ENCODE peak calls at places on chromosomes 3 and 15, in four cellular contexts. One of them, this sample, is unnamed.
A peak's percentile ranks its signal among the peaks of the same experiment; 100 is the strongest.

GRCh38 chr3:113746955-113747718 is at the start of gene ATP6V1A:
- DNase-seq in GM23248: peak; percentile 44
- DNase-seq in OCI-LY7: peak; percentile 85
- DNase-seq in PC-3: peak; percentile 18
- DNase-seq in this sample: peak; percentile 81

GRCh38 chr3:197300361-197300760 is 1.9 kb upstream of the DLG1 start:
- DNase-seq in GM23248: no peak
- DNase-seq in OCI-LY7: no peak
- DNase-seq in PC-3: no peak
- DNase-seq in this sample: no peak

GRCh38 chr3:127716334-127716733 is 43.6 kb downstream of the ABTB1 start:
- DNase-seq in GM23248: peak; percentile 23
- DNase-seq in OCI-LY7: no peak
- DNase-seq in PC-3: no peak
- DNase-seq in this sample: no peak

GRCh38 chr3:14988988-14989394 is 41.6 kb downstream of the NR2C2 start:
- DNase-seq in GM23248: no peak
- DNase-seq in OCI-LY7: peak; percentile 71
- DNase-seq in PC-3: peak; percentile 13
- DNase-seq in this sample: no peak

GRCh38 chr3:139564290-139564861 is 24.8 kb upstream of the RBP1 start:
- DNase-seq in GM23248: no peak
- DNase-seq in OCI-LY7: no peak
- DNase-seq in PC-3: no peak
- DNase-seq in this sample: peak; percentile 29

GRCh38 chr3:38039899-38040261 is 872 bp downstream of the DLEC1 start:
- DNase-seq in GM23248: peak; percentile 33
- DNase-seq in OCI-LY7: peak; percentile 14
- DNase-seq in PC-3: no peak
- DNase-seq in this sample: peak; percentile 37

GRCh38 chr3:23094890-23095462 is 108.2 kb upstream of the UBE2E2 start:
- DNase-seq in GM23248: peak; percentile 68
- DNase-seq in OCI-LY7: no peak
- DNase-seq in PC-3: peak; percentile 97
- DNase-seq in this sample: peak; percentile 28

GRCh38 chr3:167728176-167728575 is 6.5 kb downstream of the PDCD10 start:
- DNase-seq in GM23248: peak; percentile 89
- DNase-seq in OCI-LY7: no peak
- DNase-seq in PC-3: peak; percentile 26
- DNase-seq in this sample: peak; percentile 24

GRCh38 chr3:116034797-116035196 is 410.5 kb downstream of the LSAMP start:
- DNase-seq in GM23248: no peak
- DNase-seq in OCI-LY7: no peak
- DNase-seq in PC-3: no peak
- DNase-seq in this sample: no peak

GRCh38 chr3:164864454-164864853 is 213.8 kb downstream of the SI start:
- DNase-seq in GM23248: no peak
- DNase-seq in OCI-LY7: no peak
- DNase-seq in PC-3: no peak
- DNase-seq in this sample: no peak

GRCh38 chr3:105066106-105066839 is 300.4 kb upstream of the ALCAM start:
- DNase-seq in GM23248: no peak
- DNase-seq in OCI-LY7: no peak
- DNase-seq in PC-3: no peak
- DNase-seq in this sample: no peak

GRCh38 chr3:101978348-101978747 is 129.0 kb downstream of the NFKBIZ start:
- DNase-seq in GM23248: no peak
- DNase-seq in OCI-LY7: no peak
- DNase-seq in PC-3: no peak
- DNase-seq in this sample: no peak

GRCh38 chr3:186760141-186760813 is 23.1 kb upstream of the EIF4A2 start:
- DNase-seq in GM23248: no peak
- DNase-seq in OCI-LY7: no peak
- DNase-seq in PC-3: peak; percentile 94
- DNase-seq in this sample: peak; percentile 60

GRCh38 chr3:129046037-129046731 is 14.4 kb upstream of the GP9 start:
- DNase-seq in GM23248: peak; percentile 17
- DNase-seq in OCI-LY7: no peak
- DNase-seq in PC-3: no peak
- DNase-seq in this sample: no peak

GRCh38 chr15:73697033-73697467 is 12.9 kb downstream of the CD276 start:
- DNase-seq in GM23248: peak; percentile 93
- DNase-seq in OCI-LY7: peak; percentile 74
- DNase-seq in PC-3: peak; percentile 96
- DNase-seq in this sample: peak; percentile 87

GRCh38 chr15:40246496-40247275 is 7.8 kb downstream of the PAK6 start:
- DNase-seq in GM23248: no peak
- DNase-seq in OCI-LY7: no peak
- DNase-seq in PC-3: no peak
- DNase-seq in this sample: no peak

GRCh38 chr3:158465074-158465473 is 105.9 kb upstream of the MLF1 start:
- DNase-seq in GM23248: no peak
- DNase-seq in OCI-LY7: no peak
- DNase-seq in PC-3: no peak
- DNase-seq in this sample: no peak

DNA sequence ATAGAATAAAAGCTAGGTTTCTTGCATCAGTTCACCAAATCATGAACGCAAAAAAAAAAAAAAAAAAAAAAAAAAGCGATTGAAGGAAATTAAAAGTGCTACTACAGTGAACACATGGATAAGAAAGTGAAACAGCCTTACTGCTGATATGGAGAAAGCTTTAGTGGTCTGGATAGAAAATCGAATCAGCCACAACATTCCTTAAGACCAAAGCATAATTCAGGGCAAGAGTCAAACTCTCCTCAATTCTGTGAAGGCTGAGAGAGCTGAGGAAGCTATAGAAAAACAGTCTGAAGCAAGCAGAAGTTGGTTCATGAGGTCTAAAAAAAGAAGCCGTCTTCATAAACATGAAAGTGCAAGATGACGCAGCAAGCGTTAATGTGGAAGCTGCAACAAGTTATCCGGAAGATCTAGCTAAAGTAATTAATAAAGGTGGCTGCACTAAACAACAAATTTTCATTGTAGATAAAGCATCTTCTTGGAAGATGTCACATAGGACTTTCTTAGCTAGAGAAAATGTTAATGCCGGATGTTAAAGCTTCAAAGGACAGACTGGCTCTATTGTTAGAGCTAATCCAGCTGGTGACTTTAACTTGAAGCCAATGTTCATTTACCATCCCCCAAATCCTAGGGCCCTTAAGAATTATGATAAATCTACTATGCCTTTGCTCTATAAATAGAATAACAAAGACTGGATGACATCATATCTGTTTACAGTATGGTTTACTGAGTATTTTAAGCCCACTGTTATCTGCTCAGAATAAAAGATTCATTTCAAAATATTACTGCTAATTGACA is 19.2 kb downstream of the P3H2 start:
- DNase-seq in GM23248: peak; percentile 36
- DNase-seq in OCI-LY7: no peak
- DNase-seq in PC-3: no peak
- DNase-seq in this sample: no peak
- TF ChIP-seq EZH2phosphoT487 in GM23248: no peak
- TF ChIP-seq EZH2phosphoT487 in OCI-LY7: no peak
- TF ChIP-seq EZH2phosphoT487 in PC-3: no peak
- TF ChIP-seq EZH2phosphoT487 in this sample: no peak

DNA sequence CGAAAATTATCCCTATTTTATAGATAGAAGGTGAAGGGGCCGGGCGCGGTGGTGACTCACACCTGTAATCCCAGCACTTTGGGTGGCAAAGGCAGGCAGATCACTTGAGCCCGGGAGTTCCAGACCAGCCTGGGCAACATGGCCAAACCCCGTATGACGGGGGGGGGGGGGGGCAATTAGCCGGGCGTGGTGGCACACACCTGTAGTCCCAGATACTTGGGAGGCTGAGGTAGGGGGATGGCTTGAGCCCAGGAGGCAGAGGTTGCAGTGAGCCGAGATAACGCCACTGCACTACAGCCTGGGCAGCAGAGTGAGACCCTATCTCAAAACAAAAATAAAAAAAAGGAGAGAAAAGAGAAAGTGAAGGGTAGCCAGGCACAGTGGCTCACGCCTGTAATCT is 1.4 kb downstream of the AAGAB start:
- DNase-seq in GM23248: no peak
- DNase-seq in OCI-LY7: no peak
- DNase-seq in PC-3: peak; percentile 24
- DNase-seq in this sample: no peak
- H3K4me3 ChIP-seq in GM23248: peak overlapping the region; percentile 99
- H3K4me3 ChIP-seq in OCI-LY7: peak overlapping the region; percentile 91
- H3K4me3 ChIP-seq in PC-3: peak overlapping the region; percentile 78
- H3K4me3 ChIP-seq in this sample: no peak overlapping the region

GRCh38 chr3:41711656-41712055 is 250.2 kb downstream of the ULK4 start:
- DNase-seq in GM23248: peak; percentile 75
- DNase-seq in OCI-LY7: no peak
- DNase-seq in PC-3: no peak
- DNase-seq in this sample: no peak

GRCh38 chr3:41705893-41706292 is 256.0 kb downstream of the ULK4 start:
- DNase-seq in GM23248: no peak
- DNase-seq in OCI-LY7: no peak
- DNase-seq in PC-3: no peak
- DNase-seq in this sample: no peak

GRCh38 chr3:41708176-41708575 is 253.7 kb downstream of the ULK4 start:
- DNase-seq in GM23248: no peak
- DNase-seq in OCI-LY7: no peak
- DNase-seq in PC-3: no peak
- DNase-seq in this sample: no peak

GRCh38 chr3:41715376-41715775 is 246.5 kb downstream of the ULK4 start:
- DNase-seq in GM23248: no peak
- DNase-seq in OCI-LY7: no peak
- DNase-seq in PC-3: no peak
- DNase-seq in this sample: no peak

GRCh38 chr3:41710646-41711388 is 251.1 kb downstream of the ULK4 start:
- DNase-seq in GM23248: peak; percentile 80
- DNase-seq in OCI-LY7: no peak
- DNase-seq in PC-3: peak; percentile 34
- DNase-seq in this sample: no peak
- TF ChIP-seq EZH2phosphoT487 in GM23248: no peak
- TF ChIP-seq EZH2phosphoT487 in OCI-LY7: no peak
- TF ChIP-seq EZH2phosphoT487 in PC-3: no peak
- TF ChIP-seq EZH2phosphoT487 in this sample: no peak

DNA sequence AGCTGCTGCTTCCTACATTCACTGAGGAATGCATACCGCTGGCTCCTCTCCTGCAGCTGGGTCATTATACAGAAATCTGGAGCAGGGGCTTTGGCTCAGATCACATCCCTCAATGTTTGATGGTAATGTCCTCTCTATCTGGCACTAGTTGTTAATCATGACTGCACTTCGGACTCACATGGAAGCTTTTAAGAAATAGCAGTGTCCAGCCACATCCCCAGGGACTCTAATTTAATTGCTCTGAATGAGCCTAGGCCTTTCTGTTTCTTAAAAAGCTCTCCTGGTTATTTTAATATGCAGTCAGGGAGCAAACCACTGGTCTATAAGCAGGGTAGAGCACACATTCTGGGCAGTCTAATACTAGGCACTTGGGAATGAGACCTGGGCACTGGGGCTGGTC is 25.7 kb upstream of the MYRIP start:
- DNase-seq in GM23248: no peak
- DNase-seq in OCI-LY7: no peak
- DNase-seq in PC-3: no peak
- DNase-seq in this sample: no peak
- H3K4me3 ChIP-seq in GM23248: no peak overlapping the region
- H3K4me3 ChIP-seq in OCI-LY7: no peak overlapping the region
- H3K4me3 ChIP-seq in PC-3: no peak overlapping the region
- H3K4me3 ChIP-seq in this sample: no peak overlapping the region

GRCh38 chr15:74752486-74753395 is 4.1 kb downstream of the CYP1A2 start:
- DNase-seq in GM23248: peak; percentile 70
- DNase-seq in OCI-LY7: no peak
- DNase-seq in PC-3: peak; percentile 65
- DNase-seq in this sample: no peak

GRCh38 chr15:74750759-74751158 is 2.1 kb downstream of the CYP1A2 start:
- DNase-seq in GM23248: no peak
- DNase-seq in OCI-LY7: no peak
- DNase-seq in PC-3: no peak
- DNase-seq in this sample: no peak

GRCh38 chr15:74754593-74755215 is 6.1 kb downstream of the CYP1A2 start:
- DNase-seq in GM23248: no peak
- DNase-seq in OCI-LY7: no peak
- DNase-seq in PC-3: no peak
- DNase-seq in this sample: no peak

GRCh38 chr15:74749832-74750231 is 1.2 kb downstream of the CYP1A2 start:
- DNase-seq in GM23248: no peak
- DNase-seq in OCI-LY7: no peak
- DNase-seq in PC-3: no peak
- DNase-seq in this sample: no peak

DNA sequence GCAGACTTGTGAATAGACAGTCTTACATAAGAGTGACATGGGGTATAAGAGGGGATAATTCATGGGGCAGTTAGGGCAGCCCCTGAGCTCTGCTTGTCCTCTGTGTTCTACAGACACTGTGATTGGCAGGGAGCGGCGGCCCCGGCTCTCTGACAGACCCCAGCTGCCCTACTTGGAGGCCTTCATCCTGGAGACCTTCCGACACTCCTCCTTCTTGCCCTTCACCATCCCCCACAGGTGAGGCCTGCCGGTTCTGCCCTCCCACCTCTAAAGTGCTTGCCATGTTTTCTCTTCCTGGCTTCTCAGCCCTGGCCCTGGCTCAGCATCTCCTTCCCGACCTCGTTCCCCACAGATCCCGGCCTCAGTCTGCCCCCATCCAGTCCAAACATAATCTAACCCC is 3.4 kb downstream of the CYP1A2 start:
- DNase-seq in GM23248: no peak
- DNase-seq in OCI-LY7: no peak
- DNase-seq in PC-3: no peak
- DNase-seq in this sample: no peak
- TF ChIP-seq EZH2phosphoT487 in GM23248: no peak
- TF ChIP-seq EZH2phosphoT487 in OCI-LY7: no peak
- TF ChIP-seq EZH2phosphoT487 in PC-3: no peak
- TF ChIP-seq EZH2phosphoT487 in this sample: no peak

GRCh38 chr15:84944311-84944710 is 37.3 kb upstream of the PDE8A start:
- DNase-seq in GM23248: no peak
- DNase-seq in OCI-LY7: no peak
- DNase-seq in PC-3: no peak
- DNase-seq in this sample: no peak
- H3K4me3 ChIP-seq in GM23248: no peak overlapping the region
- H3K4me3 ChIP-seq in OCI-LY7: no peak overlapping the region
- H3K4me3 ChIP-seq in PC-3: no peak overlapping the region
- H3K4me3 ChIP-seq in this sample: no peak overlapping the region

This sample was measured in hepatocyte.